ENCODE peak calls at places on chromosomes 11 and 22, in ten cellular contexts. O is A549, V is HepG2, L is K562, Q is stomach, S is esophagus muscularis mucosa, E is sigmoid colon, F is suprapubic skin, G is ovary, X is tibial nerve. I is an unnamed sample.

GRCh38 chr11:81707881-81708280 is 1025.8 kb downstream of the FAM181B start:
- DNase-seq in O (no peak), V (no peak), L (no peak), Q (no peak), S (no peak), E (no peak), F (no peak), G (no peak), X (no peak), I (no peak)

GRCh38 chr11:14288189-14288935 is 70.6 kb downstream of the RRAS2 start:
- DNase-seq in O (no peak), V (no peak), L (no peak), Q (no peak), S (no peak), E (no peak), F (no peak), G (no peak), X (no peak), I (no peak)

GRCh38 chr22:41833369-41834004 is 582 bp downstream of the SREBF2 start:
- DNase-seq in O (no peak), V (no peak), L (peak), Q (peak), S (no peak), E (peak), F (peak), G (peak), X (peak), I (peak)

GRCh38 chr11:117172678-117173421 is 5.7 kb upstream of the SIDT2 start:
- DNase-seq in O (no peak), V (no peak), L (no peak), Q (peak), S (no peak), E (no peak), F (no peak), G (no peak), X (no peak), I (no peak)

GRCh38 chr11:45318516-45318915 is 32.4 kb upstream of the SYT13 start:
- DNase-seq in O (no peak), V (no peak), L (no peak), Q (no peak), S (no peak), E (no peak), F (no peak), G (no peak), X (no peak), I (no peak)

GRCh38 chr11:120208777-120209176 is 2.1 kb upstream of the OAF start:
- DNase-seq in O (peak), V (peak), L (no peak), Q (no peak), S (no peak), E (peak), F (peak), G (peak), X (no peak), I (no peak)

GRCh38 chr11:61725632-61726280 is 26.7 kb upstream of the MYRF start:
- DNase-seq in O (no peak), V (no peak), L (no peak), Q (no peak), S (no peak), E (no peak), F (no peak), G (peak), X (no peak), I (no peak)

GRCh38 chr22:42185915-42186439 is 55.4 kb upstream of the CYP2D6 start:
- DNase-seq in O (no peak), V (no peak), L (no peak), Q (no peak), S (no peak), E (no peak), F (no peak), G (no peak), X (no peak), I (no peak)

GRCh38 chr11:70183483-70184176 is 19.5 kb upstream of the FADD start:
- DNase-seq in O (no peak), V (no peak), L (no peak), Q (peak), S (no peak), E (no peak), F (no peak), G (no peak), X (no peak), I (no peak)

GRCh38 chr11:102560555-102561011 is 30.0 kb upstream of the MMP7 start:
- DNase-seq in O (no peak), V (no peak), L (no peak), Q (no peak), S (no peak), E (peak), F (no peak), G (peak), X (no peak), I (no peak)

GRCh38 chr11:125940145-125940544 is 5.7 kb upstream of the VSIG10L2 start:
- DNase-seq in O (no peak), V (no peak), L (no peak), Q (peak), S (no peak), E (no peak), F (peak), G (no peak), X (no peak), I (no peak)

GRCh38 chr11:111400595-111400994 is 21.5 kb upstream of the POU2AF1 start:
- DNase-seq in O (no peak), V (no peak), L (no peak), Q (no peak), S (no peak), E (no peak), F (no peak), G (no peak), X (no peak), I (no peak)

GRCh38 chr11:64314146-64314804 is 3.1 kb downstream of the TRMT112 start:
- DNase-seq in O (no peak), V (no peak), L (no peak), Q (no peak), S (no peak), E (no peak), F (no peak), G (no peak), X (no peak), I (no peak)

GRCh38 chr11:34243620-34244493 is 114.0 kb downstream of the ABTB2 start:
- DNase-seq in O (peak), V (no peak), L (peak), Q (peak), S (no peak), E (no peak), F (no peak), G (no peak), X (no peak), I (peak)

GRCh38 chr22:32325811-32326237 is 31.8 kb upstream of the RFPL3 start:
- DNase-seq in O (no peak), V (no peak), L (no peak), Q (peak), S (peak), E (no peak), F (no peak), G (no peak), X (no peak), I (no peak)

GRCh38 chr22:27474711-27475547 is 326.6 kb downstream of the MN1 start:
- DNase-seq in O (peak), V (no peak), L (no peak), Q (no peak), S (no peak), E (peak), F (no peak), G (peak), X (no peak), I (no peak)

GRCh38 chr11:62666259-62666926 is 1.3 kb downstream of the CSKMT start:
- DNase-seq in O (no peak), V (no peak), L (peak), Q (no peak), S (no peak), E (no peak), F (no peak), G (no peak), X (no peak), I (no peak)

GRCh38 chr11:126359431-126360048 is 4.1 kb downstream of the ST3GAL4 start:
- DNase-seq in O (no peak), V (no peak), L (peak), Q (no peak), S (no peak), E (peak), F (peak), G (peak), X (peak), I (no peak)

GRCh38 chr22:21026783-21027692 is 5.3 kb downstream of the SLC7A4 start:
- DNase-seq in O (no peak), V (no peak), L (no peak), Q (no peak), S (no peak), E (no peak), F (no peak), G (peak), X (no peak), I (peak)

GRCh38 chr11:41498726-41499125 is 39.3 kb upstream of the LRRC4C start:
- DNase-seq in O (no peak), V (no peak), L (no peak), Q (no peak), S (no peak), E (no peak), F (no peak), G (no peak), X (no peak), I (no peak)

GRCh38 chr11:119011476-119011875 is 6.7 kb downstream of the RPS25 start:
- DNase-seq in O (no peak), V (no peak), L (no peak), Q (no peak), S (no peak), E (peak), F (no peak), G (no peak), X (no peak), I (no peak)

GRCh38 chr11:117096973-117097566 is 1.2 kb downstream of the SIK3 start:
- DNase-seq in O (no peak), V (no peak), L (no peak), Q (no peak), S (no peak), E (no peak), F (no peak), G (no peak), X (no peak), I (no peak)

GRCh38 chr22:37079158-37079557 is 27.6 kb downstream of the KCTD17 start:
- DNase-seq in O (no peak), V (no peak), L (no peak), Q (no peak), S (no peak), E (no peak), F (no peak), G (no peak), X (no peak), I (no peak)

GRCh38 chr11:70000228-70000627 is 77.9 kb upstream of the ANO1 start:
- DNase-seq in O (no peak), V (no peak), L (no peak), Q (no peak), S (no peak), E (no peak), F (no peak), G (no peak), X (no peak), I (no peak)

GRCh38 chr11:121499405-121499804 is 46.6 kb upstream of the SORL1-AS1 start:
- DNase-seq in O (no peak), V (no peak), L (no peak), Q (no peak), S (no peak), E (no peak), F (no peak), G (no peak), X (no peak), I (no peak)

DNA sequence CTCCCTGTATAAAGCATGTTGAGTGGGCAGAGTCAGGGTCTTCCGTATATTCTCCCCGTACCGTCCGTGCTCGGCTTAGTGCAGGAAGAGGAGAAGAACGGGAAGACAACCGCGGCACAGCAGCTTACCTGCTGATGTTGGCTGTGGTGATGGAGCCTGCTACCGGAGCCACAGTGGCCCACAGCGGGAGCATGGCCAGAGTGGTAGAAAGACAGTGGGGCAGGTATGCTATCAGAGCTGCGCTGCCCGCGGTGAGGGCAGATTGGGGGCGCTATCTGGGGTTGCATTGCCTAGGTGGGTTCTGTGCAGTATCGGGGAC is 120.7 kb upstream of the VPREB1 start:
- DNase-seq in O (no peak), V (no peak), L (no peak), Q (no peak), S (no peak), E (no peak), F (no peak), G (no peak), X (no peak), I (peak)
- TF ChIP-seq EP300 in O (no peak), V (no peak), L (no peak), Q (no peak), S (no peak), E (no peak), F (no peak), G (no peak), X (no peak), I (no peak)

GRCh38 chr11:35335226-35335625 is 84.1 kb downstream of the SLC1A2 start:
- DNase-seq in O (no peak), V (no peak), L (no peak), Q (no peak), S (no peak), E (no peak), F (no peak), G (no peak), X (no peak), I (no peak)

GRCh38 chr11:35340101-35340500 is 79.3 kb downstream of the SLC1A2 start:
- DNase-seq in O (no peak), V (no peak), L (no peak), Q (no peak), S (no peak), E (no peak), F (no peak), G (no peak), X (no peak), I (no peak)

GRCh38 chr11:35337919-35338316 is 81.4 kb downstream of the SLC1A2 start:
- DNase-seq in O (no peak), V (no peak), L (no peak), Q (no peak), S (no peak), E (no peak), F (no peak), G (no peak), X (no peak), I (no peak)

GRCh38 chr11:35338928-35339327 is 80.4 kb downstream of the SLC1A2 start:
- DNase-seq in O (no peak), V (no peak), L (no peak), Q (no peak), S (no peak), E (no peak), F (no peak), G (no peak), X (no peak), I (no peak)

GRCh38 chr11:35337136-35337918 is 82.0 kb downstream of the SLC1A2 start:
- DNase-seq in O (peak), V (peak), L (peak), Q (no peak), S (no peak), E (no peak), F (no peak), G (no peak), X (no peak), I (peak)
- TF ChIP-seq EP300 in O (peak), V (no peak), L (peak), Q (no peak), S (no peak), E (no peak), F (no peak), G (no peak), X (no peak), I (no peak)

GRCh38 chr11:98260983-98261382 is 759.8 kb upstream of the CNTN5 start:
- DNase-seq in O (no peak), V (no peak), L (no peak), Q (no peak), S (no peak), E (no peak), F (no peak), G (no peak), X (no peak), I (no peak)
- TF ChIP-seq EP300 in O (no peak), V (no peak), L (no peak), Q (no peak), S (no peak), E (no peak), F (no peak), G (no peak), X (no peak), I (no peak)

GRCh38 chr11:129236850-129237249 is 44.7 kb upstream of the ARHGAP32 start:
- DNase-seq in O (no peak), V (no peak), L (no peak), Q (no peak), S (no peak), E (no peak), F (no peak), G (no peak), X (no peak), I (no peak)
- TF ChIP-seq EP300 in O (no peak), V (no peak), L (no peak), Q (no peak), S (no peak), E (no peak), F (no peak), G (no peak), X (no peak), I (no peak)

GRCh38 chr22:17368727-17369552 is at the start of gene CECR2:
- DNase-seq in O (no peak), V (no peak), L (peak), Q (no peak), S (no peak), E (peak), F (no peak), G (peak), X (no peak), I (peak)

GRCh38 chr22:17371446-17371845 is 2.2 kb downstream of the CECR2 start:
- DNase-seq in O (no peak), V (no peak), L (no peak), Q (no peak), S (no peak), E (no peak), F (no peak), G (no peak), X (no peak), I (no peak)

GRCh38 chr22:17369553-17370035 is 334 bp downstream of the CECR2 start:
- DNase-seq in O (no peak), V (no peak), L (no peak), Q (no peak), S (no peak), E (no peak), F (no peak), G (peak), X (no peak), I (peak)

GRCh38 chr22:17370766-17371181 is 1.5 kb downstream of the CECR2 start:
- DNase-seq in O (no peak), V (no peak), L (no peak), Q (no peak), S (no peak), E (no peak), F (no peak), G (no peak), X (no peak), I (no peak)

GRCh38 chr22:17370036-17370765 is 941 bp downstream of the CECR2 start:
- DNase-seq in O (no peak), V (no peak), L (no peak), Q (no peak), S (no peak), E (no peak), F (no peak), G (no peak), X (no peak), I (peak)
- TF ChIP-seq EP300 in O (no peak), V (no peak), L (no peak), Q (no peak), S (no peak), E (no peak), F (no peak), G (no peak), X (no peak), I (no peak)

DNA sequence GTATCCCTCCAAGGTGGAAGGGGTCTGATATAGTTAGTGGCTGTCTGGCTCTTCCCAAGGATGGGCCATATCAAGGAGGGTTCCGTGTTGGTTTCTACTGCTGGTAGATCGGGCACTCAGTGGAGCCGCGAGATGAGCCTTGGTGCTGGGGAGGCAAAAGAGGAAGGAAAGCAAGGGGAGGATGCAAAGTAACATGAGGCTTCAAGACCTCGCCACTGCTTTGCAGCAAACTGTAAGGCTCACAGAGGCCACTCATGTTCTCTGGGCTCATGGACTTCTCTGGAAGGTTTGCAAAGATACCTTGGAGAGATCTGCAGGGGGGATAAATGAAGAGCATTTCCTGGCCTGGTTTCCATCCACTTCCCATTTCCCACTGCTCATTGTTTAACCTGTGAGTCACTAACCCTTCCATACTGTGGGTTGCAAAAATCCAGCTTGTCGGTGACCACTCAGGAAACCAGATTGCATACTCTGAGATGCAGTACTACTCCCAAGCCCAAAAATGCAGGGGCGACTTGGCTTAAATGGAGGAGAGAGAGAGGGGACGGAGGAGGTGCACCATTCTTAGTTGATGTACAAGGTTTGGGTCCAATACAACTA is 38.5 kb downstream of the OSBP2 start:
- DNase-seq in O (no peak), V (no peak), L (no peak), Q (no peak), S (no peak), E (no peak), F (peak), G (no peak), X (no peak), I (no peak)
- TF ChIP-seq EP300 in O (no peak), V (no peak), L (no peak), Q (no peak), S (no peak), E (no peak), F (no peak), G (no peak), X (no peak), I (no peak)

DNA sequence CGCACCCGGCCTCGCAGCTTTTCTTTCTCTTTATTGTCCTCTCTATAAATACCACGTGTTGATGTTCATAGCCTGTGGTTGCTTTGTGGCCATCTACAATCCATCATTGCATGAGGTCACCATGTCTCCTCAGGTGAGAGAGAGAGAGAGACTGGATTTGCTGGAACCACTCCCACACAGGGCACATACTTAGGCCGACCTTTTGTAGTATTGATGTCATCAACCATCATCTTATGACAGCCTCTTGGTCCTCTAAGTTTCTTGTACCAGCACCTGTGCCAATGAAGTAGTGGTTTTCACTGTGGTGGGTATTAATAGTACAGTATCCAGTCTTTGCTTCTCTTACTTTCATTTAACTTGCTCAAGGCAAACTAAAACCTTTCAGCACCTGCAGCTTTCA is 22.8 kb upstream of the P2RY6 start:
- DNase-seq in O (no peak), V (no peak), L (no peak), Q (no peak), S (no peak), E (peak), F (no peak), G (no peak), X (no peak), I (no peak)
- TF ChIP-seq EP300 in O (no peak), V (no peak), L (no peak), Q (no peak), S (no peak), E (no peak), F (no peak), G (no peak), X (no peak), I (no peak)

GRCh38 chr11:58446294-58446693 is 4.3 kb upstream of the OR5B12 start:
- DNase-seq in O (no peak), V (no peak), L (no peak), Q (no peak), S (no peak), E (no peak), F (no peak), G (no peak), X (no peak), I (no peak)
- TF ChIP-seq EP300 in O (no peak), V (no peak), L (no peak), Q (no peak), S (no peak), E (no peak), F (no peak), G (no peak), X (no peak), I (no peak)

GRCh38 chr22:23718371-23719165 is 27.8 kb downstream of the RGL4 start:
- DNase-seq in O (no peak), V (no peak), L (no peak), Q (no peak), S (no peak), E (no peak), F (no peak), G (no peak), X (no peak), I (no peak)
- TF ChIP-seq EP300 in O (no peak), V (no peak), L (no peak), Q (no peak), S (no peak), E (no peak), F (no peak), G (no peak), X (no peak), I (no peak)

I was measured in upper lobe of left lung.